ENCODE peak calls at places on chromosomes 1 and 21, in eight cellular contexts. T is prostate gland, L is neural progenitor cell, P is cardiac muscle cell, J is SJSA1, X is HepG2, N is testis, S is mesenchymal stem cell. O is an unnamed sample. For H3K4me1 and H3K9me3, the result is how much of the 10 kb centered on the place peaks cover.

GRCh38 chr21:42969193-42969600 is 5.2 kb upstream of the PKNOX1 start:
- DNase-seq in T (no peak), L (no peak), P (peak), J (no peak), X (no peak), N (no peak), S (no peak), O (no peak)

GRCh38 chr1:13990939-13991338 is 291.0 kb downstream of the PRDM2 start:
- DNase-seq in T (no peak), L (no peak), P (no peak), J (no peak), X (no peak), N (no peak), S (no peak), O (no peak)

GRCh38 chr1:192378276-192378675 is 61.5 kb downstream of the RGS21 start:
- DNase-seq in T (no peak), L (no peak), P (no peak), J (no peak), X (no peak), N (no peak), S (no peak), O (no peak)

GRCh38 chr1:88681223-88681622 is 2.9 kb upstream of the PKN2 start:
- DNase-seq in T (no peak), L (no peak), P (no peak), J (no peak), X (no peak), N (no peak), S (no peak), O (no peak)

GRCh38 chr1:1033009-1033587 is 13.2 kb downstream of the AGRN start:
- DNase-seq in T (peak), L (peak), P (peak), J (peak), X (no peak), N (peak), S (peak), O (peak)

GRCh38 chr21:44063151-44063912 is 43.9 kb upstream of the PWP2 start:
- DNase-seq in T (no peak), L (no peak), P (no peak), J (no peak), X (no peak), N (no peak), S (no peak), O (no peak)

GRCh38 chr1:112743174-112744018 is 28.3 kb upstream of the PPM1J start:
- DNase-seq in T (no peak), L (peak), P (no peak), J (no peak), X (no peak), N (peak), S (no peak), O (no peak)

GRCh38 chr1:238152119-238152518 is 261.4 kb upstream of the ZP4 start:
- DNase-seq in T (no peak), L (no peak), P (no peak), J (no peak), X (no peak), N (no peak), S (no peak), O (no peak)

GRCh38 chr1:182761396-182762395 is 27.9 kb upstream of the NPL start:
- DNase-seq in T (no peak), L (no peak), P (no peak), J (no peak), X (no peak), N (no peak), S (peak), O (no peak)

GRCh38 chr21:28794341-28794970 is 198.2 kb downstream of the LTN1 start:
- DNase-seq in T (no peak), L (no peak), P (peak), J (no peak), X (no peak), N (no peak), S (no peak), O (no peak)

GRCh38 chr1:205933672-205934618 is 9.3 kb downstream of the SLC26A9 start:
- DNase-seq in T (peak), L (peak), P (no peak), J (peak), X (peak), N (no peak), S (peak), O (no peak)

GRCh38 chr21:28810826-28811524 is 181.7 kb downstream of the LTN1 start:
- DNase-seq in T (no peak), L (no peak), P (no peak), J (no peak), X (no peak), N (no peak), S (no peak), O (no peak)

GRCh38 chr1:160795951-160796383 is at the start of gene LY9:
- DNase-seq in T (no peak), L (no peak), P (no peak), J (no peak), X (no peak), N (no peak), S (no peak), O (peak)

GRCh38 chr1:172414331-172414730 is 6.2 kb upstream of the C1orf105 start:
- DNase-seq in T (no peak), L (no peak), P (no peak), J (no peak), X (no peak), N (no peak), S (no peak), O (no peak)

GRCh38 chr21:45060675-45061311 is 13.6 kb upstream of the ADARB1 start:
- DNase-seq in T (no peak), L (no peak), P (no peak), J (no peak), X (no peak), N (no peak), S (no peak), O (no peak)

GRCh38 chr1:63590161-63590560 is 3.0 kb upstream of the PGM1 start:
- DNase-seq in T (no peak), L (no peak), P (no peak), J (no peak), X (no peak), N (no peak), S (peak), O (no peak)

GRCh38 chr21:31117046-31117916 is 79.0 kb upstream of the KRTAP19-8 start:
- DNase-seq in T (no peak), L (no peak), P (no peak), J (peak), X (no peak), N (no peak), S (peak), O (no peak)

GRCh38 chr1:175687699-175688098 is 55.7 kb downstream of the TNR start:
- DNase-seq in T (no peak), L (no peak), P (no peak), J (no peak), X (no peak), N (no peak), S (no peak), O (no peak)

GRCh38 chr21:14492890-14493289 is 53.2 kb downstream of the SAMSN1 start:
- DNase-seq in T (no peak), L (no peak), P (peak), J (no peak), X (no peak), N (no peak), S (no peak), O (no peak)

GRCh38 chr1:160862151-160863061 is at the start of gene CD244:
- DNase-seq in T (no peak), L (no peak), P (peak), J (no peak), X (no peak), N (no peak), S (no peak), O (peak)

GRCh38 chr1:110163591-110163990 is 13.3 kb downstream of the SLC6A17 start:
- DNase-seq in T (no peak), L (no peak), P (no peak), J (no peak), X (no peak), N (no peak), S (no peak), O (no peak)

GRCh38 chr1:115134231-115134630 is 44.9 kb upstream of the TSPAN2 start:
- DNase-seq in T (no peak), L (no peak), P (no peak), J (no peak), X (no peak), N (no peak), S (no peak), O (no peak)
- H3K4me1 ChIP-seq in T (under half), L (under half), P (under half), J (half or more), X (under half), N (under half), S (under half), O (under half)

GRCh38 chr1:185581020-185581419 is 153.2 kb upstream of the HMCN1 start:
- DNase-seq in T (no peak), L (no peak), P (no peak), J (no peak), X (peak), N (no peak), S (no peak), O (no peak)

GRCh38 chr1:185578293-185578692 is 155.9 kb upstream of the HMCN1 start:
- DNase-seq in T (no peak), L (no peak), P (no peak), J (no peak), X (no peak), N (no peak), S (no peak), O (no peak)

GRCh38 chr1:185585770-185586169 is 148.4 kb upstream of the HMCN1 start:
- DNase-seq in T (no peak), L (no peak), P (no peak), J (no peak), X (peak), N (no peak), S (no peak), O (no peak)

GRCh38 chr1:185581961-185582725 is 152.0 kb upstream of the HMCN1 start:
- DNase-seq in T (no peak), L (no peak), P (no peak), J (no peak), X (no peak), N (no peak), S (no peak), O (no peak)
- H3K9me3 ChIP-seq in T (under half), L (under half), P (under half), J (under half), X (half or more), N (under half), S (under half), O (under half)

GRCh38 chr1:217363319-217363718 is 267.6 kb downstream of the GPATCH2 start:
- DNase-seq in T (no peak), L (no peak), P (no peak), J (no peak), X (no peak), N (no peak), S (no peak), O (no peak)

GRCh38 chr1:217360510-217360909 is 270.4 kb downstream of the GPATCH2 start:
- DNase-seq in T (no peak), L (no peak), P (no peak), J (no peak), X (no peak), N (no peak), S (no peak), O (no peak)

GRCh38 chr1:217369996-217370551 is 260.8 kb downstream of the GPATCH2 start:
- DNase-seq in T (no peak), L (no peak), P (no peak), J (no peak), X (no peak), N (no peak), S (no peak), O (no peak)

GRCh38 chr1:217369271-217369981 is 261.5 kb downstream of the GPATCH2 start:
- DNase-seq in T (no peak), L (peak), P (no peak), J (no peak), X (no peak), N (no peak), S (no peak), O (no peak)

GRCh38 chr1:217364220-217364619 is 266.7 kb downstream of the GPATCH2 start:
- DNase-seq in T (no peak), L (no peak), P (no peak), J (no peak), X (no peak), N (no peak), S (no peak), O (no peak)
- H3K4me1 ChIP-seq in T (under half), L (under half), P (under half), J (under half), X (under half), N (under half), S (under half), O (under half)

GRCh38 chr1:3015269-3015635 is 6.0 kb upstream of the ACTRT2 start:
- DNase-seq in T (no peak), L (no peak), P (no peak), J (no peak), X (no peak), N (peak), S (no peak), O (no peak)
- H3K9me3 ChIP-seq in T (under half), L (under half), P (under half), J (under half), X (under half), N (under half), S (under half), O (under half)

GRCh38 chr1:117366281-117366981 is 818 bp upstream of the MAN1A2 start:
- DNase-seq in T (peak), L (peak), P (peak), J (peak), X (peak), N (peak), S (peak), O (peak)
- H3K4me1 ChIP-seq in T (under half), L (under half), P (under half), J (under half), X (under half), N (under half), S (under half), O (under half)

O was measured in naive thymus-derived CD4-positive, alpha-beta T cell.